ENCODE peak calls at places on chromosomes 11 and 22, in seven cellular contexts. O is NB4, K is HFF-Myc, R is Caco-2, Q is heart left ventricle, X is GM23338, J is endodermal cell. A is an unnamed sample.

GRCh38 chr11:120660024-120660565 is 148.5 kb downstream of the GRIK4 start:
- DNase-seq in J (peak), X (peak), Q (no peak), K (peak), R (peak), O (peak), A (peak)

GRCh38 chr11:124415356-124415923 is 9.2 kb downstream of the OR8B4 start:
- DNase-seq in K (peak), X (peak), J (no peak), R (no peak), O (peak), Q (no peak), A (peak)

GRCh38 chr11:110897035-110897434 is 184.8 kb upstream of the ARHGAP20 start:
- DNase-seq in Q (no peak), J (no peak), O (no peak), K (peak), X (no peak), R (no peak), A (peak)

GRCh38 chr11:57645716-57646085 is 4.0 kb downstream of the YPEL4 start:
- DNase-seq in O (no peak), X (peak), R (no peak), Q (no peak), K (no peak), J (peak), A (no peak)

GRCh38 chr11:22199243-22199642 is 6.4 kb downstream of the ANO5 start:
- DNase-seq in Q (no peak), O (no peak), J (no peak), X (no peak), R (no peak), K (no peak), A (no peak)

GRCh38 chr22:27133951-27134664 is 476.7 kb downstream of the MIAT start:
- DNase-seq in K (peak), Q (no peak), R (no peak), X (no peak), J (no peak), O (peak), A (peak)

GRCh38 chr22:18035740-18036139 is 11.4 kb upstream of the MICAL3 start:
- DNase-seq in R (no peak), J (no peak), O (peak), K (no peak), Q (peak), X (peak), A (no peak)

GRCh38 chr11:122673706-122674105 is 18.2 kb downstream of the UBASH3B start:
- DNase-seq in J (no peak), Q (no peak), K (no peak), O (no peak), R (no peak), X (no peak), A (peak)

GRCh38 chr11:67120881-67121710 is 2.0 kb downstream of the KDM2A start:
- DNase-seq in J (no peak), K (no peak), O (peak), R (peak), X (no peak), Q (no peak), A (peak)

GRCh38 chr11:12673601-12673923 is 659 bp upstream of the TEAD1 start:
- DNase-seq in K (no peak), X (no peak), R (no peak), O (no peak), Q (no peak), J (no peak), A (no peak)

GRCh38 chr11:122984186-122985011 is 2.8 kb upstream of the BSX start:
- DNase-seq in X (peak), R (no peak), K (no peak), J (peak), Q (no peak), O (no peak), A (no peak)

GRCh38 chr22:44361391-44362126 is 48.8 kb upstream of the SHISAL1 start:
- DNase-seq in J (peak), X (no peak), K (no peak), R (no peak), Q (no peak), O (no peak), A (no peak)

GRCh38 chr11:65291613-65292012 is 23.1 kb upstream of the CDC42EP2 start:
- DNase-seq in J (no peak), O (no peak), K (no peak), R (no peak), Q (no peak), X (no peak), A (peak)

GRCh38 chr22:25064894-25065560 is 112.5 kb downstream of the KIAA1671 start:
- DNase-seq in K (no peak), J (no peak), O (no peak), R (no peak), Q (no peak), X (no peak), A (no peak)

GRCh38 chr11:72058416-72059034 is 21.8 kb downstream of the NUMA1 start:
- DNase-seq in X (no peak), K (no peak), R (no peak), Q (no peak), O (no peak), J (no peak), A (no peak)

GRCh38 chr11:122146475-122146874 is 30.5 kb upstream of the BLID start:
- DNase-seq in O (no peak), X (no peak), Q (no peak), K (no peak), R (no peak), J (no peak), A (peak)

GRCh38 chr11:60942970-60943565 is 8.9 kb downstream of the SLC15A3 start:
- DNase-seq in O (no peak), Q (no peak), J (no peak), X (no peak), R (no peak), K (no peak), A (no peak)

GRCh38 chr11:117495357-117495756 is 167.7 kb downstream of the CEP164 start:
- DNase-seq in R (no peak), J (no peak), O (no peak), X (no peak), K (no peak), Q (no peak), A (no peak)

GRCh38 chr11:134531331-134532135 is 119.5 kb upstream of the B3GAT1 start:
- DNase-seq in K (no peak), J (peak), X (no peak), O (no peak), Q (peak), R (peak), A (no peak)

GRCh38 chr11:70826541-70826943 is 425.8 kb downstream of the SHANK2 start:
- DNase-seq in J (peak), R (no peak), O (no peak), X (peak), K (no peak), Q (no peak), A (no peak)

GRCh38 chr11:46845440-46845739 is 690 bp downstream of the CKAP5 start:
- DNase-seq in O (no peak), K (no peak), Q (no peak), X (no peak), R (no peak), J (peak), A (peak)

GRCh38 chr11:29490951-29491350 is 525.9 kb downstream of the KCNA4 start:
- DNase-seq in X (no peak), Q (no peak), R (no peak), J (no peak), K (no peak), O (no peak), A (no peak)

GRCh38 chr11:76577199-76577920 is 93.2 kb downstream of the LRRC32 start:
- DNase-seq in K (no peak), R (peak), O (no peak), Q (peak), J (no peak), X (no peak), A (no peak)

GRCh38 chr11:45289369-45289768 is 3.2 kb upstream of the SYT13 start:
- DNase-seq in O (no peak), R (no peak), X (no peak), J (no peak), Q (no peak), K (no peak), A (peak)

GRCh38 chr11:45285289-45285828 is 782 bp downstream of the SYT13 start:
- DNase-seq in X (peak), R (no peak), J (peak), O (no peak), Q (no peak), K (no peak), A (no peak)

GRCh38 chr11:45287316-45287903 is 1.3 kb upstream of the SYT13 start:
- DNase-seq in O (peak), X (no peak), Q (no peak), J (no peak), K (no peak), R (no peak), A (no peak)

GRCh38 chr11:45288395-45288794 is 2.3 kb upstream of the SYT13 start:
- DNase-seq in X (no peak), Q (no peak), J (no peak), O (no peak), R (no peak), K (no peak), A (no peak)

DNA sequence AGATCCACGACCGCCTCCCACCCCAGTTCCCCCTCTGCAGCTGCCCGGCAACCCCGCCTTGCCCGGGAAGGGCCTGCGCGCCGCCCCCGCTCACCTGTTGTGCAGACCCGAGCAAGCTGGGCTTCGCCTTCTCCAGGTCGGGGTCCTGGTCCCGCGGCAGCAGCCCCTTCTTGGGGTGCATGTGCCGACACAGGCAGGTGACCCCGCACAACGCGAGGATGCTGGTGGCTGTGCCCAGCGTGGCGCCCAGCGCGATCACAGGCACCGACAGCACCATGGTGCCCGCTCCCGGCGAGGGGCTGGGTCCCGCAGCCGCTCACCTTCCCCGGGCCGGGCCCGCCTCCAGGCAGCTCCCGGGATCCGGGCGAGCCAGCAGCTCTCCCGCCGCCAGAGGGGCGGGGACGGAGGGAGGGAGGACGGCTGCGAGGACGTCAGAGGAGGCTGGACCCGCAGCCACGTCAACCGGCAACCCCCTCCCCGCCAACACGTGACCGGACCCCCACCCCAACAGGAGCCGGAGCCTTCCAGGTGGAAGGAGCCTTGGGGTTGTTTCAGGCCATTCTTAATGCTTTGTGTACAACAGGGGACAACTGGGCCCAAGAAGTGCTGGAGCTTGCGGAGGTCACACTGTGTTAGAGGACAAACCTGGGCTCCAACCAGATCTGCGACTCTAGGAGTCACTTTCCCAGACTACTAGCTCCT is at the start of gene SYT13:
- DNase-seq in X (peak), J (peak), K (no peak), O (no peak), Q (no peak), R (peak), A (no peak)
- H3K4me3 ChIP-seq in X (peak), J (peak), K (no peak), O (no peak), Q (no peak), R (peak), A (no peak)

GRCh38 chr22:49923445-49923844 is 5.0 kb downstream of the CRELD2 start:
- DNase-seq in Q (no peak), K (no peak), O (peak), X (no peak), J (no peak), R (no peak), A (no peak)
- TF ChIP-seq CTCF in Q (no peak), K (peak), O (peak), X (peak), J (peak), R (peak), A (no peak)

GRCh38 chr22:46086577-46087335 is 63.6 kb upstream of the PPARA start:
- DNase-seq in X (no peak), J (no peak), Q (no peak), R (peak), K (no peak), O (no peak), A (peak)
- H3K4me3 ChIP-seq in X (no peak), J (no peak), Q (no peak), R (peak), K (peak), O (no peak), A (peak)

DNA sequence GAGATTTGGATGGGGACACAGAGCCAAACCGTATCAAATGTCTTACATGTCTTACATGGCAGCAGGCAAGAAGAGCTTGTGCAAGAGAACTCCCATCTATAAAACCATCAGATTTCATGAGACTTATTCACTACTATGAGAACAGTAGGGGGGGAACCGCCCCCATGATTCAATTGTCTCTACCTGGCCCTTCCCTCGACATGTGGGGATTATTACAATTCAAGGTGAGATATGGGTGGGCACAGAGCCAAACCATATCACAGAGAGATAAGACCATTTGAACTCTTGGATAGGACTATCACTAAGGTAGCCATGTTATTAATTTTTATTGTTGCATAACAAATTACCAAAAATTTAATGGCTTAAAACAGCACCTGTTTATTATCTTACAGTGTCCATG is 611.7 kb downstream of the SOX6 start:
- DNase-seq in K (no peak), J (no peak), R (no peak), X (no peak), Q (no peak), O (no peak), A (no peak)
- TF ChIP-seq CTCF in K (no peak), J (no peak), R (no peak), X (no peak), Q (no peak), O (no peak), A (no peak)

GRCh38 chr11:48107188-48107704 is 109.4 kb upstream of the OR4B1 start:
- DNase-seq in R (no peak), X (no peak), K (no peak), J (no peak), O (peak), Q (no peak), A (peak)
- H3K4me3 ChIP-seq in R (no peak), X (no peak), K (no peak), J (no peak), O (no peak), Q (no peak), A (no peak)